ENCODE peak calls at places on chromosome 7, in ten cellular contexts. F is tibial nerve; O is left ventricle myocardium inferior; A is uterus; Q is AG04450; D is upper lobe of right lung; T is astrocyte; M is fibroblast of mammary gland; P is transverse colon; J is CD8-positive, alpha-beta T cell. X is an unnamed sample.

GRCh38 chr7:131509781-131510180 is 46.6 kb downstream of the PODXL start:
- DNase-seq in P (no peak), T (no peak), J (no peak), F (no peak), A (no peak), Q (no peak), D (no peak), O (no peak), M (no peak), X (no peak)

GRCh38 chr7:74324499-74325229 is 35.5 kb downstream of the CLIP2 start:
- DNase-seq in M (no peak), F (no peak), D (no peak), O (no peak), Q (no peak), A (no peak), T (no peak), J (no peak), P (peak), X (no peak)

GRCh38 chr7:137626469-137627067 is 220.2 kb downstream of the DGKI start:
- DNase-seq in D (no peak), P (peak), O (no peak), Q (peak), F (peak), A (no peak), T (peak), J (no peak), M (peak), X (peak)

GRCh38 chr7:135743907-135744789 is 4.5 kb downstream of the FAM180A start:
- DNase-seq in F (no peak), P (no peak), T (peak), Q (no peak), D (no peak), M (peak), J (no peak), A (no peak), O (peak), X (no peak)

GRCh38 chr7:155872678-155873369 is 60.6 kb upstream of the SHH start:
- DNase-seq in T (no peak), D (no peak), J (peak), A (no peak), F (no peak), P (no peak), O (no peak), M (no peak), Q (no peak), X (no peak)

GRCh38 chr7:128103498-128104108 is 72.4 kb upstream of the LRRC4 start:
- DNase-seq in O (peak), M (peak), D (no peak), Q (no peak), T (no peak), P (no peak), F (peak), J (no peak), A (no peak), X (no peak)

GRCh38 chr7:39465055-39465929 is 100.9 kb upstream of the YAE1 start:
- DNase-seq in M (peak), O (no peak), Q (peak), D (no peak), P (peak), T (peak), F (peak), J (no peak), A (peak), X (peak)

GRCh38 chr7:36487756-36488336 is 98.2 kb downstream of the ANLN start:
- DNase-seq in Q (peak), M (peak), F (peak), D (no peak), P (no peak), A (no peak), O (no peak), T (peak), J (no peak), X (peak)

GRCh38 chr7:26681819-26682418 is 182.5 kb downstream of the SKAP2 start:
- DNase-seq in M (peak), O (no peak), A (no peak), J (no peak), P (no peak), T (no peak), D (no peak), F (peak), Q (no peak), X (peak)

GRCh38 chr7:98300595-98301372 is 19.3 kb downstream of the BRI3 start:
- DNase-seq in Q (no peak), F (no peak), P (no peak), D (no peak), A (no peak), O (no peak), J (no peak), M (no peak), T (no peak), X (no peak)

GRCh38 chr7:3520206-3520605 is 219.2 kb downstream of the SDK1 start:
- DNase-seq in F (no peak), D (no peak), J (no peak), P (no peak), A (no peak), T (no peak), Q (no peak), O (no peak), M (no peak), X (no peak)

GRCh38 chr7:48244902-48245301 is 73.6 kb downstream of the ABCA13 start:
- DNase-seq in T (peak), F (peak), A (no peak), P (no peak), J (no peak), D (no peak), O (no peak), Q (no peak), M (peak), X (no peak)

GRCh38 chr7:107659666-107660065 is 962 bp upstream of the SLC26A4 start:
- DNase-seq in P (no peak), T (peak), O (no peak), A (no peak), M (peak), D (no peak), F (no peak), J (no peak), Q (peak), X (peak)

GRCh38 chr7:101725911-101726310 is 91.5 kb upstream of the CUX1 start:
- DNase-seq in O (no peak), D (no peak), P (no peak), A (no peak), J (no peak), Q (no peak), T (no peak), M (no peak), F (no peak), X (no peak)

GRCh38 chr7:45181991-45182855 is 24.6 kb downstream of the RAMP3 start:
- DNase-seq in F (no peak), M (no peak), D (peak), Q (no peak), O (no peak), J (no peak), A (peak), P (no peak), T (no peak), X (no peak)

GRCh38 chr7:25384820-25385560 is 156.7 kb upstream of the NPVF start:
- DNase-seq in M (no peak), T (no peak), P (no peak), D (no peak), F (no peak), O (no peak), Q (no peak), J (no peak), A (peak), X (no peak)

GRCh38 chr7:21844742-21845141 is 101.0 kb downstream of the CDCA7L start:
- DNase-seq in D (no peak), Q (no peak), F (no peak), T (no peak), P (no peak), O (no peak), A (no peak), M (peak), J (no peak), X (no peak)

GRCh38 chr7:11786186-11786585 is 45.8 kb downstream of the THSD7A start:
- DNase-seq in J (no peak), A (no peak), T (peak), D (no peak), M (no peak), P (no peak), F (no peak), O (no peak), Q (no peak), X (no peak)

GRCh38 chr7:18570890-18571478 is 75.4 kb downstream of the HDAC9 start:
- DNase-seq in A (no peak), O (no peak), Q (no peak), J (no peak), F (no peak), M (peak), P (no peak), D (no peak), T (peak), X (no peak)
- H3K4me3 ChIP-seq in A (no peak), O (no peak), Q (no peak), J (no peak), F (no peak), M (no peak), P (no peak), D (no peak), T (no peak), X (no peak)

GRCh38 chr7:158702944-158703343 is 1.7 kb downstream of the NCAPG2 start:
- DNase-seq in T (no peak), M (no peak), O (no peak), A (no peak), J (no peak), D (no peak), F (no peak), Q (no peak), P (no peak), X (no peak)
- H3K4me3 ChIP-seq in T (peak), M (peak), O (no peak), A (no peak), J (no peak), D (no peak), F (no peak), Q (no peak), P (no peak), X (peak)

DNA sequence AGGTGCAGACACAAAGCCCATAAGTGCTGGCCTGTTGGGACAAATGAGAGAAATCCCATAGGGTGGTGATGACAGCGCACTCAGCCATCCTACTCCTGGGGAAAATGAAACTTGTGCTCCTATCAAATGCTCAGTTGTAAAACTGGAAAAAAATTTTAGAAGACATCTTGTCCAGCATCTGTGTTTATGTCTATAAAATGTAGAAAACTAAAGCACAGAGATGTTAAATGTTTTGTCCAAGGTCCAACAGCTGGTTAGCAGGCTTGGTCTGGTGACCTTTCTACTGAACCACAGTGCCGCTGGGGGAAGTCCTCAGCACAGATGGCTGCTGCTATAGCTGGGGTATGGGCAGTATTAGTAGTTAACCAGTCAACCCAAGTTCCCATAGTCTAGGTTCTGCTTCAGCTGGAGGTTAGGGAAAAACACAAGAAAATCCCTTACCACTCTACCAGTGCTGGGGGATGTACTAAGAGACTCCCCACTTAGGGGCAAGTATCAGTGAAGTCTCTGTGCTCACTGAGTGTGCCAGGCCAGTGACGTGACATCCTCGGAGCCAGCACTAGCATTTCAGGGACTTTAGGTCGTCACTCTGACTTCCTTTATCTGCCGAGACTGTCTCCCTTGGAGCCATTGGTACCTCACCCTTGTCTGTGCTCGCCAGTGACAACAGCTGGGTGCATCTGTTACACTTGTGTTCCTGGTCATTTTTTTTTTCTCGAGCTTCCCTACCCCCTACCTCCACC is 1.9 kb downstream of the TSPAN33 start:
- DNase-seq in M (no peak), F (no peak), O (peak), T (no peak), D (no peak), J (no peak), P (no peak), A (no peak), Q (no peak), X (no peak)
- H3K4me3 ChIP-seq in M (no peak), F (no peak), O (no peak), T (no peak), D (no peak), J (no peak), P (no peak), A (no peak), Q (no peak), X (no peak)

GRCh38 chr7:117155694-117156093 is 167.2 kb downstream of the WNT2 start:
- DNase-seq in F (no peak), T (no peak), O (no peak), M (no peak), A (no peak), J (no peak), P (no peak), Q (no peak), D (no peak), X (no peak)

GRCh38 chr7:117149692-117150091 is 173.2 kb downstream of the WNT2 start:
- DNase-seq in F (no peak), O (no peak), M (no peak), D (no peak), Q (no peak), P (no peak), A (no peak), T (no peak), J (no peak), X (no peak)

GRCh38 chr7:117153016-117153415 is 169.8 kb downstream of the WNT2 start:
- DNase-seq in A (no peak), T (no peak), D (no peak), O (no peak), Q (no peak), F (no peak), P (no peak), M (no peak), J (no peak), X (no peak)

GRCh38 chr7:117154721-117155120 is 168.1 kb downstream of the WNT2 start:
- DNase-seq in F (no peak), A (no peak), J (no peak), Q (no peak), D (no peak), P (no peak), M (no peak), O (no peak), T (no peak), X (no peak)

GRCh38 chr7:117152213-117153007 is 170.4 kb downstream of the WNT2 start:
- DNase-seq in J (no peak), O (no peak), A (no peak), Q (no peak), T (no peak), P (no peak), M (no peak), F (no peak), D (no peak), X (no peak)
- H3K4me3 ChIP-seq in J (no peak), O (no peak), A (no peak), Q (no peak), T (no peak), P (no peak), M (no peak), F (no peak), D (no peak), X (no peak)

GRCh38 chr7:112290065-112290464 is 83.6 kb downstream of the ZNF277 start:
- DNase-seq in A (no peak), T (peak), J (no peak), Q (no peak), M (peak), F (no peak), O (no peak), P (no peak), D (no peak), X (no peak)

GRCh38 chr7:112283382-112283910 is 77.0 kb downstream of the ZNF277 start:
- DNase-seq in F (no peak), O (no peak), P (no peak), M (no peak), T (no peak), A (no peak), Q (no peak), D (no peak), J (no peak), X (no peak)

GRCh38 chr7:112288301-112288700 is 81.8 kb downstream of the ZNF277 start:
- DNase-seq in T (no peak), P (no peak), M (no peak), Q (no peak), D (no peak), A (no peak), O (no peak), F (no peak), J (no peak), X (no peak)

GRCh38 chr7:112282476-112283188 is 76.1 kb downstream of the ZNF277 start:
- DNase-seq in A (no peak), J (no peak), O (no peak), T (no peak), F (no peak), Q (no peak), P (no peak), M (no peak), D (no peak), X (no peak)

DNA sequence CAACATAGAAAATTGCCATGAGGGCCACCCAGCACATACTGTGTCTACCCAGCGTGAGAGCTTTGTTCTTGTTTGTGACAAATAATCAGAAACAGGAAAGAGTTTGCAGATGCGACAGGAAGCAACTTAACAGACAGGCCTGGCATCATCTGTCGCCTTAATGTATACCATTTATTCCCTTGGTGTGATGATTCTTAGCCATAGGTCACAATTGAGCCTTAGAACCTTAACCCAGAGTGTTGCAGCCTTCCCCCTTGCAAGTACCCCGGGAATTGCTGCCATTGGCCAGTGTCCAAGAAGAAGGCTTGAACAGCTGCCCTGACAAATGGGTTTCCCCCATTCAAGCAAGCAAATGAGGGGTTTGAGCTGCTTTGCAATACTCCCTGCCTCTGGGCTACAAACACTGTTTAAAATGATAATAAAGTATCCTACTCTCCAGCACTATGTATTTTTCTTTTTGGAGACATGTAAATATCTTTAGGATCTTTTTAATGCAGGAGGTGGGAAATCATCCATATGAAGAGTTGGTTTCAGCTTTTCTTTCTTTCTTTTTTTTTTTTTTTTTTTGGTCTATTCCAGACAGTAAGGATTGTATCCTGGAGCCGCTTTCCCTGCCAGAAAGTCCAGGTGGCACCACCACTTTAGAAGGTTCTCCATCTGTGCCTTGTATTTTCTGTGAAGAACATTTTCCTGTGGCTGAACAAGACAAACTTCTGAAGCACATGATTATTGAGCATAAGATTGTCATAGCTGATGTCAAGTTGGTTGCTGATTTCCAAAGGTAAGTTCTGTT is 80.0 kb downstream of the ZNF277 start:
- DNase-seq in F (no peak), M (no peak), Q (no peak), J (no peak), P (no peak), T (no peak), A (no peak), D (no peak), O (no peak), X (peak)
- H3K4me3 ChIP-seq in F (no peak), M (no peak), Q (no peak), J (no peak), P (no peak), T (no peak), A (no peak), D (no peak), O (no peak), X (no peak)

GRCh38 chr7:67696878-67697277 is 700.2 kb downstream of the TYW1 start:
- DNase-seq in P (no peak), T (no peak), M (no peak), F (no peak), J (no peak), Q (no peak), O (no peak), A (no peak), D (no peak), X (no peak)

GRCh38 chr7:67692425-67692824 is 695.8 kb downstream of the TYW1 start:
- DNase-seq in O (no peak), T (peak), D (no peak), F (no peak), M (peak), J (no peak), A (no peak), P (no peak), Q (no peak), X (no peak)

GRCh38 chr7:67690700-67691099 is 694.1 kb downstream of the TYW1 start:
- DNase-seq in T (no peak), D (no peak), J (no peak), F (no peak), P (no peak), A (no peak), M (no peak), Q (no peak), O (no peak), X (no peak)

GRCh38 chr7:67696124-67696523 is 699.5 kb downstream of the TYW1 start:
- DNase-seq in A (no peak), T (no peak), O (no peak), J (no peak), P (no peak), M (no peak), F (no peak), Q (no peak), D (no peak), X (no peak)
- H3K4me3 ChIP-seq in A (no peak), T (no peak), O (no peak), J (no peak), P (no peak), M (no peak), F (no peak), Q (no peak), D (no peak), X (no peak)

X was measured in Jurkat, Clone E6-1.